ENCODE peak calls at places on chromosomes 6 and 20, in ten cellular contexts. Z is NCI-H524; N is activated T-helper 1 cell treated with Interleukin-2 at 50 U/mL for 16 hours; H is stromal cell of bone marrow; C is NCI-H1105; K is NCI-H1092; O is CD8-positive, alpha-beta memory T cell; Y is H4; S is HFF-Myc; W is kidney tubule cell. I is an unnamed sample.

GRCh38 chr6:149082320-149082719 is 235.2 kb upstream of the TAB2 start:
- DNase-seq in W (peak), K (peak), O (peak), H (peak), Y (peak), Z (peak), C (peak), N (peak), S (peak), I (peak)

GRCh38 chr6:43767553-43768505 is 2.2 kb upstream of the VEGFA start:
- DNase-seq in Y (no peak), O (no peak), W (no peak), S (no peak), C (no peak), K (no peak), N (no peak), H (no peak), Z (no peak), I (no peak)

GRCh38 chr6:149860834-149861602 is 3.1 kb downstream of the LRP11 start:
- DNase-seq in C (no peak), S (no peak), Y (peak), H (no peak), Z (no peak), K (no peak), O (no peak), N (no peak), W (no peak), I (no peak)

GRCh38 chr6:84618046-84618752 is 146.2 kb downstream of the TBX18 start:
- DNase-seq in Z (no peak), H (peak), N (no peak), W (no peak), Y (peak), O (no peak), C (no peak), K (no peak), S (peak), I (no peak)

GRCh38 chr6:20819774-20820400 is 285.6 kb downstream of the CDKAL1 start:
- DNase-seq in C (no peak), Y (no peak), N (no peak), H (no peak), K (no peak), W (no peak), O (no peak), Z (no peak), S (no peak), I (no peak)

GRCh38 chr20:49595811-49596545 is 28.0 kb upstream of the PTGIS start:
- DNase-seq in O (peak), W (peak), K (no peak), Y (no peak), N (no peak), Z (no peak), C (no peak), H (peak), S (no peak), I (no peak)

GRCh38 chr20:34491932-34492509 is 24.2 kb upstream of the DYNLRB1 start:
- DNase-seq in O (no peak), Z (no peak), S (no peak), C (no peak), W (no peak), N (no peak), K (no peak), H (no peak), Y (no peak), I (no peak)

GRCh38 chr6:17492350-17492749 is 99.0 kb downstream of the CAP2 start:
- DNase-seq in N (no peak), O (no peak), S (no peak), K (no peak), C (no peak), Z (no peak), H (no peak), W (no peak), Y (no peak), I (no peak)

GRCh38 chr20:61678437-61678836 is 387.2 kb downstream of the TAF4 start:
- DNase-seq in O (no peak), N (no peak), K (no peak), H (no peak), Z (no peak), W (no peak), C (no peak), Y (no peak), S (no peak), I (no peak)

I was measured in transverse colon.